ENCODE peak calls at places on chromosomes 7 and 10, in six cellular contexts. S is NB4, E is erythroblast, M is ovary, J is sigmoid colon, P is lower leg skin. X is an unnamed sample.
A peak's percentile ranks its signal among the peaks of the same experiment; 100 is the strongest.

GRCh38 chr7:116138202-116138801 is 72.0 kb upstream of the TES start:
- DNase-seq in S (peak; percentile 63), E (peak; percentile 37), M (no peak), J (no peak), P (no peak), X (no peak)

GRCh38 chr7:83118347-83119001 is 44.2 kb downstream of the PCLO start:
- DNase-seq in S (no peak), E (no peak), M (no peak), J (no peak), P (no peak), X (no peak)

GRCh38 chr7:27180431-27181175 is 4.4 kb downstream of the HOXA11 start:
- DNase-seq in S (no peak), E (no peak), M (no peak), J (peak; percentile 76), P (no peak), X (peak; percentile 1)

GRCh38 chr10:3808689-3809199 is 23.7 kb upstream of the KLF6 start:
- DNase-seq in S (no peak), E (peak; percentile 39), M (no peak), J (no peak), P (no peak), X (no peak)

GRCh38 chr7:139482662-139483466 is 609 bp downstream of the KLRG2 start:
- DNase-seq in S (peak; percentile 55), E (peak; percentile 50), M (no peak), J (no peak), P (no peak), X (no peak)

GRCh38 chr7:138070908-138071307 is 5.4 kb upstream of the AKR1D1 start:
- DNase-seq in S (no peak), E (no peak), M (no peak), J (no peak), P (no peak), X (no peak)

GRCh38 chr7:756231-756927 is 29.3 kb upstream of the PRKAR1B start:
- DNase-seq in S (no peak), E (no peak), M (no peak), J (peak; percentile 38), P (no peak), X (no peak)

GRCh38 chr7:74056096-74056915 is 27.3 kb upstream of the LIMK1 start:
- DNase-seq in S (no peak), E (no peak), M (no peak), J (no peak), P (no peak), X (no peak)

GRCh38 chr10:28730031-28730778 is 52.9 kb downstream of the BAMBI start:
- DNase-seq in S (no peak), E (no peak), M (no peak), J (no peak), P (no peak), X (no peak)

GRCh38 chr10:96719850-96720421 is 378 bp downstream of the PIK3AP1 start:
- DNase-seq in S (peak; percentile 95), E (peak; percentile 83), M (peak; percentile 71), J (peak; percentile 75), P (no peak), X (no peak)

GRCh38 chr7:108459922-108460551 is 3.8 kb upstream of the NRCAM start:
- DNase-seq in S (peak; percentile 55), E (peak; percentile 8), M (no peak), J (no peak), P (no peak), X (no peak)

GRCh38 chr10:75283150-75284096 is 47.7 kb upstream of the COMTD1 start:
- DNase-seq in S (no peak), E (no peak), M (peak; percentile 49), J (no peak), P (peak; percentile 41), X (no peak)

GRCh38 chr7:55074008-55074499 is 55.2 kb downstream of the EGFR start:
- DNase-seq in S (no peak), E (no peak), M (no peak), J (peak; percentile 81), P (peak; percentile 60), X (peak; percentile 60)

GRCh38 chr7:125279956-125280355 is 350.3 kb upstream of the POT1 start:
- DNase-seq in S (no peak), E (no peak), M (no peak), J (no peak), P (no peak), X (no peak)

GRCh38 chr7:46658281-46658680 is 737.2 kb upstream of the IGFBP3 start:
- DNase-seq in S (no peak), E (no peak), M (no peak), J (no peak), P (no peak), X (no peak)

GRCh38 chr10:117217196-117217761 is 20.0 kb downstream of the KCNK18 start:
- DNase-seq in S (no peak), E (peak; percentile 43), M (no peak), J (peak; percentile 55), P (no peak), X (no peak)

GRCh38 chr7:26584964-26585650 is 279.3 kb downstream of the SKAP2 start:
- DNase-seq in S (no peak), E (no peak), M (no peak), J (no peak), P (no peak), X (no peak)

GRCh38 chr7:118259115-118259514 is 34.6 kb downstream of the ANKRD7 start:
- DNase-seq in S (peak; percentile 56), E (no peak), M (no peak), J (no peak), P (no peak), X (no peak)

GRCh38 chr7:118264836-118265235 is 40.3 kb downstream of the ANKRD7 start:
- DNase-seq in S (peak; percentile 68), E (no peak), M (no peak), J (no peak), P (no peak), X (no peak)
- TF ChIP-seq POLR2A in S (no peak), E (no peak), M (no peak), J (no peak), P (no peak), X (no peak)

GRCh38 chr7:23469150-23469960 is 936 bp downstream of the IGF2BP3 start:
- DNase-seq in S (peak; percentile 78), E (peak; percentile 75), M (no peak), J (no peak), P (no peak), X (no peak)
- TF ChIP-seq POLR2A in S (no peak), E (no peak), M (no peak), J (no peak), P (no peak), X (no peak)

GRCh38 chr7:136087881-136088280 is 110.7 kb upstream of the MTPN start:
- DNase-seq in S (no peak), E (no peak), M (no peak), J (no peak), P (no peak), X (no peak)

DNA sequence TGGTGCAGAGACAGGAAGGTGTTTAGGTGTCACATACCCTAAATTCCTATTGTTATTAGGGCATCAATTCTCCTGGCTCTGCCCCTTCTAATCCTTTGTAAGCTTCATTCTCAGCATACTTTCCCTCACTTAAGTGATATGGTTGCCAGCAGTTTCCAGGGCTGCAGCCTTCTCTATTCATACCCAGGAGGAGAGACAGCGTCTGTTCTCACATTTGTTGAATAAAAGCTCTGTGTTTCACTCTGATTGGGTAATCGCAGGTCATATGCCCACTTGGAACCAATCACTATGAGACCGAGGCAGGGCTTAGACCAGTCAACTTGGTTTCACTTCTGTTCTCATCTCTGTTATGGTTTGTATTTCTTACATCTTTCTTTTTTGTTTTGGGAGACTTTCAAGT is 109.6 kb upstream of the MTPN start:
- DNase-seq in S (peak; percentile 39), E (no peak), M (peak; percentile 31), J (peak; percentile 74), P (peak; percentile 52), X (peak; percentile 35)
- TF ChIP-seq POLR2A in S (no peak), E (no peak), M (no peak), J (no peak), P (no peak), X (no peak)

GRCh38 chr7:30626984-30627383 is 32.3 kb downstream of the GARS1 start:
- DNase-seq in S (no peak), E (no peak), M (no peak), J (no peak), P (no peak), X (no peak)
- TF ChIP-seq POLR2A in S (no peak), E (no peak), M (no peak), J (no peak), P (no peak), X (no peak)